ENCODE peak calls at places on chromosomes 6 and 20, in five cellular contexts. M is astrocyte of the spinal cord, H is left ventricle myocardium superior, B is NCI-H748 treated with DMSO at 0.1 percent for 48 hours, Q is iris pigment epithelial cell. X is an unnamed sample.

GRCh38 chr6:53113742-53114141 is 34.9 kb downstream of the GCM1 start:
- DNase-seq in H (no peak), Q (no peak), M (no peak), B (no peak), X (no peak)

GRCh38 chr6:35497571-35498406 is 910 bp upstream of the TEAD3 start:
- DNase-seq in Q (peak), H (peak), B (no peak), M (peak), X (no peak)

GRCh38 chr6:107304421-107305025 is 154.8 kb downstream of the PDSS2 start:
- DNase-seq in B (no peak), M (peak), H (no peak), Q (peak), X (no peak)

GRCh38 chr20:6533321-6533720 is 234.2 kb upstream of the BMP2 start:
- DNase-seq in B (peak), M (peak), Q (peak), H (no peak), X (no peak)

GRCh38 chr6:41424370-41425058 is 89.1 kb downstream of the NCR2 start:
- DNase-seq in Q (peak), H (peak), M (peak), B (peak), X (no peak)

GRCh38 chr6:18207438-18207837 is 52.2 kb downstream of the KDM1B start:
- DNase-seq in M (no peak), H (no peak), B (no peak), Q (no peak), X (no peak)

GRCh38 chr6:14441371-14441781 is 323.8 kb downstream of the CD83 start:
- DNase-seq in M (no peak), Q (no peak), B (peak), H (no peak), X (no peak)

GRCh38 chr6:32976334-32977069 is 8.1 kb downstream of the BRD2 start:
- DNase-seq in Q (no peak), M (no peak), H (no peak), B (no peak), X (no peak)

GRCh38 chr6:131948692-131949614 is 2.2 kb downstream of the CCN2 start:
- DNase-seq in M (peak), H (no peak), B (no peak), Q (peak), X (no peak)

GRCh38 chr6:137666202-137666774 is 172.1 kb upstream of the OLIG3 start:
- DNase-seq in Q (no peak), H (no peak), B (no peak), M (no peak), X (no peak)

GRCh38 chr6:110800181-110800838 is 15.0 kb downstream of the CDK19 start:
- DNase-seq in Q (no peak), M (no peak), B (no peak), H (no peak), X (no peak)

GRCh38 chr6:3575166-3575565 is 118.3 kb upstream of the SLC22A23 start:
- DNase-seq in H (no peak), M (no peak), B (no peak), Q (no peak), X (no peak)

X was measured in D721Med.